ENCODE peak calls at places on chromosomes 5 and 9, in ten cellular contexts. Z, Q, L, Y, C, H, E, P, O and V are unnamed samples.

GRCh38 chr5:109063223-109063622 is 315.5 kb downstream of the FER start:
- DNase-seq in Z (no peak), Q (no peak), L (no peak), Y (no peak), C (no peak), H (peak), E (no peak), P (no peak), O (no peak), V (no peak)

GRCh38 chr9:136015656-136016055 is 54.5 kb upstream of the UBAC1 start:
- DNase-seq in Z (peak), Q (no peak), L (no peak), Y (no peak), C (no peak), H (no peak), E (peak), P (no peak), O (no peak), V (no peak)

GRCh38 chr5:923473-923873 is 30.8 kb downstream of the TRIP13 start:
- DNase-seq in Z (peak), Q (no peak), L (peak), Y (no peak), C (peak), H (peak), E (peak), P (peak), O (peak), V (peak)

GRCh38 chr9:105148328-105149006 is 96.0 kb upstream of the SLC44A1 start:
- DNase-seq in Z (no peak), Q (no peak), L (peak), Y (no peak), C (no peak), H (no peak), E (no peak), P (no peak), O (no peak), V (no peak)

GRCh38 chr5:15577132-15577531 is 77.2 kb downstream of the FBXL7 start:
- DNase-seq in Z (no peak), Q (no peak), L (no peak), Y (no peak), C (no peak), H (no peak), E (no peak), P (no peak), O (no peak), V (no peak)

GRCh38 chr5:128673411-128673957 is 135.4 kb upstream of the FBN2 start:
- DNase-seq in Z (no peak), Q (no peak), L (no peak), Y (no peak), C (no peak), H (no peak), E (no peak), P (no peak), O (no peak), V (no peak)

GRCh38 chr9:33524431-33524947 is 438 bp downstream of the ANKRD18B start:
- DNase-seq in Z (no peak), Q (no peak), L (no peak), Y (no peak), C (no peak), H (no peak), E (peak), P (no peak), O (no peak), V (no peak)

GRCh38 chr9:89854715-89855475 is 250.1 kb downstream of the GADD45G start:
- DNase-seq in Z (no peak), Q (no peak), L (no peak), Y (no peak), C (no peak), H (no peak), E (no peak), P (no peak), O (no peak), V (no peak)

GRCh38 chr9:74908665-74909064 is 20.9 kb upstream of the TRPM6 start:
- DNase-seq in Z (no peak), Q (no peak), L (no peak), Y (no peak), C (no peak), H (no peak), E (no peak), P (no peak), O (no peak), V (no peak)

GRCh38 chr9:128061305-128061704 is 5.8 kb downstream of the NAIF1 start:
- DNase-seq in Z (no peak), Q (no peak), L (no peak), Y (no peak), C (no peak), H (no peak), E (no peak), P (no peak), O (no peak), V (no peak)

GRCh38 chr5:170701321-170701720 is 82.2 kb upstream of the GABRP start:
- DNase-seq in Z (no peak), Q (peak), L (no peak), Y (no peak), C (no peak), H (no peak), E (no peak), P (no peak), O (no peak), V (no peak)

GRCh38 chr5:52673495-52673894 is 114.2 kb upstream of the ITGA1 start:
- DNase-seq in Z (no peak), Q (no peak), L (no peak), Y (no peak), C (no peak), H (no peak), E (no peak), P (no peak), O (no peak), V (no peak)

GRCh38 chr5:96772542-96772941 is 35.2 kb downstream of the ERAP1 start:
- DNase-seq in Z (no peak), Q (no peak), L (no peak), Y (no peak), C (no peak), H (no peak), E (no peak), P (no peak), O (no peak), V (no peak)

GRCh38 chr9:125393426-125393825 is 131.8 kb downstream of the GAPVD1 start:
- DNase-seq in Z (no peak), Q (no peak), L (no peak), Y (no peak), C (no peak), H (no peak), E (no peak), P (no peak), O (no peak), V (no peak)